ENCODE peak calls at places on chromosomes 7 and 10, in six cellular contexts. C, D, H, U, V and R are unnamed samples.

GRCh38 chr10:95414844-95415545 is 124.2 kb upstream of the PDLIM1 start:
- DNase-seq in D (no peak), V (no peak), H (no peak), U (no peak), C (no peak), R (no peak)

GRCh38 chr7:101535333-101535732 is 93.8 kb downstream of the MYL10 start:
- DNase-seq in V (no peak), U (no peak), C (no peak), D (no peak), H (peak), R (no peak)

GRCh38 chr10:131808370-131808930 is 92.4 kb upstream of the PPP2R2D start:
- DNase-seq in C (no peak), D (no peak), U (no peak), V (no peak), H (no peak), R (no peak)

GRCh38 chr10:361203-362135 is 226.2 kb downstream of the ZMYND11 start:
- DNase-seq in U (no peak), C (no peak), H (no peak), V (peak), D (no peak), R (no peak)

GRCh38 chr7:101232141-101232821 is 5.3 kb downstream of the CLDN15 start:
- DNase-seq in V (peak), D (no peak), U (peak), C (no peak), H (peak), R (no peak)

GRCh38 chr10:132961864-132962622 is 19.7 kb upstream of the CFAP46 start:
- DNase-seq in V (peak), U (peak), H (peak), D (peak), C (peak), R (peak)

GRCh38 chr10:78578929-78579328 is 489.8 kb upstream of the ZMIZ1 start:
- DNase-seq in H (no peak), V (no peak), D (no peak), C (no peak), U (no peak), R (no peak)

GRCh38 chr10:44781131-44781530 is 130.0 kb upstream of the TMEM72 start:
- DNase-seq in D (peak), V (no peak), H (no peak), U (no peak), C (no peak), R (no peak)

GRCh38 chr10:78937388-78937787 is 131.4 kb upstream of the ZMIZ1 start:
- DNase-seq in H (no peak), D (peak), U (no peak), C (no peak), V (no peak), R (no peak)

GRCh38 chr7:106061301-106061979 is 50.7 kb downstream of the SYPL1 start:
- DNase-seq in U (no peak), D (no peak), C (no peak), H (peak), V (no peak), R (no peak)

GRCh38 chr7:89837515-89837914 is 316.8 kb upstream of the STEAP1 start:
- DNase-seq in H (no peak), U (no peak), V (no peak), D (peak), C (no peak), R (peak)

GRCh38 chr7:112892263-112892662 is 102.1 kb upstream of the TMEM168 start:
- DNase-seq in C (no peak), D (peak), H (no peak), V (no peak), U (no peak), R (no peak)

GRCh38 chr7:135771961-135772638 is 23.5 kb upstream of the FAM180A start:
- DNase-seq in H (no peak), C (no peak), U (peak), V (no peak), D (peak), R (no peak)

GRCh38 chr10:6753644-6754043 is 173.6 kb upstream of the PRKCQ start:
- DNase-seq in C (no peak), H (peak), V (peak), D (no peak), U (no peak), R (no peak)

GRCh38 chr7:151566897-151567320 is 47.2 kb upstream of the RHEB start:
- DNase-seq in H (peak), V (no peak), U (no peak), C (no peak), D (peak), R (no peak)

GRCh38 chr10:71217266-71218045 is 5.1 kb downstream of the UNC5B start:
- DNase-seq in V (peak), D (peak), C (no peak), U (peak), H (peak), R (no peak)

GRCh38 chr10:29535012-29535777 is 99.6 kb downstream of the SVIL start:
- DNase-seq in V (peak), U (no peak), H (peak), D (peak), C (no peak), R (no peak)

GRCh38 chr7:40646717-40647116 is 511.9 kb downstream of the SUGCT start:
- DNase-seq in V (no peak), C (no peak), D (no peak), H (no peak), U (no peak), R (no peak)

GRCh38 chr10:119162121-119162520 is 3.4 kb downstream of the SFXN4 start:
- DNase-seq in C (no peak), H (no peak), V (peak), U (no peak), D (no peak), R (no peak)

GRCh38 chr7:43136064-43136463 is 23.6 kb downstream of the HECW1 start:
- DNase-seq in U (no peak), V (no peak), C (no peak), H (no peak), D (no peak), R (no peak)

GRCh38 chr7:45230611-45231165 is 73.1 kb downstream of the RAMP3 start:
- DNase-seq in U (no peak), V (no peak), H (no peak), C (no peak), D (no peak), R (no peak)

GRCh38 chr10:103645141-103646054 is 151.9 kb downstream of the NEURL1 start:
- DNase-seq in C (no peak), D (peak), V (peak), U (peak), H (no peak), R (no peak)

GRCh38 chr7:38223311-38223710 is 45.3 kb downstream of the STARD3NL start:
- DNase-seq in H (no peak), V (no peak), U (no peak), D (no peak), C (no peak), R (no peak)

GRCh38 chr7:129144095-129144833 is at the start of gene TSPAN33:
- DNase-seq in C (peak), V (peak), D (peak), U (peak), H (peak), R (peak)

GRCh38 chr7:81181066-81181465 is 262.2 kb upstream of the SEMA3C start:
- DNase-seq in V (no peak), C (no peak), U (no peak), D (no peak), H (no peak), R (no peak)

GRCh38 chr7:2083362-2083761 is 149.4 kb downstream of the MAD1L1 start:
- DNase-seq in C (no peak), D (no peak), U (no peak), H (no peak), V (no peak), R (no peak)

GRCh38 chr7:46871516-46871915 is 710.4 kb downstream of the TNS3 start:
- DNase-seq in V (no peak), D (no peak), U (no peak), H (no peak), C (no peak), R (no peak)

GRCh38 chr7:151069841-151070572 is 10.6 kb downstream of the FASTK start:
- DNase-seq in D (no peak), C (no peak), V (no peak), U (no peak), H (no peak), R (no peak)

GRCh38 chr10:69685426-69685801 is 55.4 kb downstream of the FAM241B start:
- DNase-seq in H (no peak), C (no peak), V (no peak), D (no peak), U (no peak), R (no peak)

GRCh38 chr7:101390901-101391301 is 28.2 kb downstream of the COL26A1 start:
- DNase-seq in C (no peak), V (peak), U (no peak), D (peak), H (peak), R (peak)

GRCh38 chr10:76350583-76350982 is 919.2 kb downstream of the LRMDA start:
- DNase-seq in U (no peak), C (no peak), D (no peak), H (no peak), V (no peak), R (no peak)

GRCh38 chr10:78312197-78313046 is 278.8 kb downstream of the RPS24 start:
- DNase-seq in V (no peak), C (no peak), H (no peak), D (peak), U (no peak), R (no peak)